ENCODE peak calls at places on chromosomes 5 and 9, in nine cellular contexts. Y is CD8-positive, alpha-beta T cell; I is right atrium auricular region; O is progenitor cell of endocrine pancreas; F is neural progenitor cell; U is epithelial cell of proximal tubule; A is SK-N-SH; K is heart left ventricle; S is thyroid gland. N is an unnamed sample.

GRCh38 chr9:97237951-97238851 is 69.3 kb upstream of the CCDC180 start:
- DNase-seq in Y (peak), I (peak), O (peak), F (peak), U (peak), A (peak), K (peak), S (peak), N (peak)

GRCh38 chr5:170885281-170885680 is 23.5 kb downstream of the RANBP17 start:
- DNase-seq in Y (no peak), I (no peak), O (no peak), F (no peak), U (no peak), A (no peak), K (no peak), S (no peak), N (no peak)

GRCh38 chr9:35293381-35293780 is 131.6 kb downstream of the UNC13B start:
- DNase-seq in Y (no peak), I (no peak), O (no peak), F (peak), U (no peak), A (no peak), K (no peak), S (no peak), N (no peak)

GRCh38 chr9:69573666-69574456 is 98.3 kb downstream of the APBA1 start:
- DNase-seq in Y (no peak), I (no peak), O (no peak), F (no peak), U (no peak), A (no peak), K (no peak), S (no peak), N (no peak)

GRCh38 chr9:134962065-134962997 is 44.6 kb upstream of the FCN1 start:
- DNase-seq in Y (no peak), I (no peak), O (no peak), F (no peak), U (no peak), A (no peak), K (no peak), S (peak), N (no peak)

GRCh38 chr5:112634796-112635195 is 102.9 kb upstream of the APC start:
- DNase-seq in Y (no peak), I (no peak), O (no peak), F (no peak), U (no peak), A (no peak), K (no peak), S (no peak), N (no peak)

GRCh38 chr5:108560581-108560980 is 178.7 kb upstream of the FBXL17 start:
- DNase-seq in Y (no peak), I (no peak), O (no peak), F (no peak), U (no peak), A (no peak), K (no peak), S (no peak), N (no peak)

GRCh38 chr5:136020383-136021015 is 8.3 kb upstream of the TGFBI start:
- DNase-seq in Y (no peak), I (no peak), O (no peak), F (no peak), U (no peak), A (peak), K (no peak), S (no peak), N (peak)

GRCh38 chr9:75186767-75187380 is 98.6 kb downstream of the OSTF1 start:
- DNase-seq in Y (no peak), I (no peak), O (no peak), F (no peak), U (no peak), A (peak), K (no peak), S (no peak), N (no peak)

GRCh38 chr9:121860744-121861143 is 209.3 kb downstream of the DAB2IP start:
- DNase-seq in Y (no peak), I (peak), O (no peak), F (no peak), U (peak), A (no peak), K (no peak), S (peak), N (no peak)

GRCh38 chr5:176550275-176550831 is 1.2 kb downstream of the CDHR2 start:
- DNase-seq in Y (no peak), I (no peak), O (no peak), F (no peak), U (no peak), A (no peak), K (no peak), S (no peak), N (no peak)

GRCh38 chr5:159290741-159291140 is 27.7 kb downstream of the UBLCP1 start:
- DNase-seq in Y (no peak), I (no peak), O (no peak), F (no peak), U (no peak), A (no peak), K (no peak), S (no peak), N (no peak)

GRCh38 chr5:34789021-34789531 is 49.9 kb upstream of the TTC23L start:
- DNase-seq in Y (no peak), I (no peak), O (no peak), F (no peak), U (peak), A (no peak), K (no peak), S (peak), N (no peak)

GRCh38 chr5:169094586-169095409 is 206.1 kb downstream of the SLIT3 start:
- DNase-seq in Y (no peak), I (no peak), O (no peak), F (no peak), U (no peak), A (no peak), K (no peak), S (no peak), N (no peak)

GRCh38 chr5:5025774-5026406 is 114.2 kb upstream of the ADAMTS16 start:
- DNase-seq in Y (no peak), I (no peak), O (no peak), F (no peak), U (peak), A (peak), K (no peak), S (no peak), N (no peak)

GRCh38 chr5:133245191-133246052 is 193.6 kb downstream of the HSPA4 start:
- DNase-seq in Y (no peak), I (no peak), O (no peak), F (no peak), U (peak), A (no peak), K (no peak), S (no peak), N (peak)

GRCh38 chr9:14296462-14296861 is 17.5 kb downstream of the NFIB start:
- DNase-seq in Y (no peak), I (peak), O (no peak), F (no peak), U (no peak), A (no peak), K (no peak), S (peak), N (no peak)

GRCh38 chr9:131971482-131972074 is 108.1 kb downstream of the MED27 start:
- DNase-seq in Y (no peak), I (no peak), O (no peak), F (no peak), U (no peak), A (peak), K (no peak), S (no peak), N (no peak)

GRCh38 chr5:132019857-132020555 is 8.5 kb upstream of the ACSL6 start:
- DNase-seq in Y (peak), I (no peak), O (no peak), F (no peak), U (no peak), A (no peak), K (no peak), S (no peak), N (no peak)

GRCh38 chr9:26955222-26955903 is 849 bp upstream of the IFT74 start:
- DNase-seq in Y (no peak), I (no peak), O (no peak), F (peak), U (no peak), A (no peak), K (no peak), S (no peak), N (no peak)

GRCh38 chr9:107738789-107739188 is 249.2 kb upstream of the KLF4 start:
- DNase-seq in Y (no peak), I (no peak), O (no peak), F (no peak), U (no peak), A (no peak), K (no peak), S (no peak), N (no peak)

GRCh38 chr9:75612754-75613153 is 277.7 kb upstream of the PCSK5 start:
- DNase-seq in Y (no peak), I (no peak), O (no peak), F (no peak), U (no peak), A (no peak), K (no peak), S (no peak), N (no peak)

GRCh38 chr5:152676177-152676576 is 271.1 kb upstream of the NMUR2 start:
- DNase-seq in Y (no peak), I (no peak), O (no peak), F (no peak), U (no peak), A (no peak), K (no peak), S (no peak), N (no peak)
- TF ChIP-seq CTCF in Y (no peak), I (no peak), O (no peak), F (no peak), U (no peak), A (no peak), K (no peak), S (no peak), N (no peak)

GRCh38 chr5:73682176-73682575 is 56.2 kb downstream of the ARHGEF28 start:
- DNase-seq in Y (no peak), I (no peak), O (no peak), F (no peak), U (no peak), A (no peak), K (no peak), S (no peak), N (no peak)
- TF ChIP-seq CTCF in Y (no peak), I (no peak), O (no peak), F (no peak), U (no peak), A (no peak), K (no peak), S (no peak), N (no peak)

DNA sequence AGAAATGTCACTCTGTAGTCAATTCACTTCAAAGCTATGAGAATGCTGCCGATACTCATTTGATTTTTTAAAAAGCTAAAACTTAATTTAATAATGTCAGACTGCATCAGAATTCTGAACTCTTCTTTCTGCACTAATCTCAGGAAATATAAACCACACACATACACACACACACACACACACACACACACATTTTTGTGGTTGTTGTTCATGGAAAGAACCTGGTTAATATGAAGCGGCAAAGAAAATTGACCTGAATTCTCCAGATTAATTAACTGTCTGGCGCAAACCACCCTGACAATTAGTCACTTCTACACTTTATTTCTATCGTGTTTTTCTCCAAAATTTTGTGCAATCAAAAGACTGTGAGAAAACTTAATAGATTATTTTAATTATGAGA is 740.5 kb downstream of the TLE1 start:
- DNase-seq in Y (no peak), I (no peak), O (no peak), F (no peak), U (no peak), A (no peak), K (no peak), S (no peak), N (no peak)
- TF ChIP-seq CTCF in Y (no peak), I (no peak), O (no peak), F (no peak), U (no peak), A (no peak), K (no peak), S (no peak), N (no peak)

DNA sequence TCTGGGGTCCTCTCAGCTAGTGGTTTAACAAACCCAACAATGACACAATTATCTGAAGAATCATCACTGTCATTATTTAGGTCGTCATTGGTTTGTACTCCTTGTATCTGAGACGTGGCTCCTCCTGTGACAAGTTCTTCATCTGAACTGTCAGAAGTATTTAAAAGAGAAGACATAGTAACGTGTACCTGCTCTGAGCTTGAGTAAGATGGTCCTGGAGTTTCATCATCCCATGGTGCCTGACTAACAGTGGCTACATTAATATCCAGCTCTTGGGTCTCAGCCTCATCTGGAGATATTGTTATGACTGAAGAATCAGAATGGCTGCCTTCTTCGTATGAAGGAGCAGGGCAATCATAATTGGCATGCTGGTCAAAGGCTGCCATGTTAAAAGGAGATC is 9.1 kb upstream of the SMIM27 start:
- DNase-seq in Y (no peak), I (no peak), O (no peak), F (no peak), U (no peak), A (no peak), K (no peak), S (no peak), N (no peak)
- TF ChIP-seq CTCF in Y (no peak), I (no peak), O (no peak), F (no peak), U (no peak), A (no peak), K (no peak), S (no peak), N (no peak)

GRCh38 chr9:23821400-23822181 is 4.4 kb downstream of the ELAVL2 start:
- DNase-seq in Y (no peak), I (no peak), O (peak), F (peak), U (no peak), A (peak), K (peak), S (peak), N (no peak)
- TF ChIP-seq CTCF in Y (no peak), I (no peak), O (no peak), F (no peak), U (no peak), A (no peak), K (no peak), S (no peak), N (no peak)

DNA sequence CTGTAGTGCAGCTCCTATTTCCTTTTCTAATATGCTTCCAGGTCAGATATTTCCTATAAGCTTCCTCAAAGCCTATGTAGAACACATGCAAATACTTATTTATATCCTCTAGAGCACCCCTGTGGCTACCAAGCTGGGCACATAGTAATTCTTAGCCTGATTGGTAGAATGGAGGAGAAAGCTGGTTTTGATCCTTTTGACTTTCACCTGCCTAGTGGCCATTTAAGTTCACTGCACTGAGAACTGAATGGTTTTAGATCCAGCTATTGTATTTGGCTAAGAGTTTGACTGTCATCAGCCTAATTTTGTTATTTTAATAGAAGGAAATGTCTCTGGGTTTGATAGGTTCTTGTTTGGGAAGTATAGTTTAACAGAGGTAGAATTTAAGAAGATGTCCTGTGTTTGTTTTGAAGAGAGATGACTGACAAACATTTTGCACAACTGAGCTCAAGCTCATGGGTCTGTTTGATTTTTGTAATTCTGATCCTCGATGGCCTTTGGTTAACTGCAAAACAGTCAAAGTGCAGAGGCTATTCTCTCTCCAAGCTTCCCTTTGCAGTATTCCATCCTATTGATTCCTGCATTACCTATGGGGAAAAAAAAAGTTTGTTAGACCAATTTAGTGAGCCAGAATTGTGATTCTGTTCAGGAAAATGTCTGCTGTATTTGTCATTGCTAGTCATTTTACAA is 85.4 kb downstream of the KCNN2 start:
- DNase-seq in Y (no peak), I (no peak), O (no peak), F (peak), U (no peak), A (no peak), K (no peak), S (no peak), N (no peak)
- TF ChIP-seq CTCF in Y (no peak), I (no peak), O (peak), F (peak), U (peak), A (peak), K (no peak), S (no peak), N (peak)